ENCODE peak calls at places on chromosomes 5 and 9, in eight cellular contexts. One of them, this sample, is unnamed. For H3K27me3, the result is how much of the 10 kb centered on the place peaks cover.

GRCh38 chr9:133323991-133324703 is 11.8 kb downstream of the SURF6 start:
- DNase-seq in upper lobe of right lung: peak
- DNase-seq in hepatocyte: no peak
- DNase-seq in IMR-90: no peak
- DNase-seq in psoas muscle: no peak
- DNase-seq in brain microvascular endothelial cell: no peak
- DNase-seq in CD8-positive, alpha-beta T cell: no peak
- DNase-seq in body of pancreas: no peak
- DNase-seq in this sample: no peak

GRCh38 chr5:115801152-115801551 is 15.3 kb downstream of the CDO1 start:
- DNase-seq in upper lobe of right lung: no peak
- DNase-seq in hepatocyte: no peak
- DNase-seq in IMR-90: no peak
- DNase-seq in psoas muscle: no peak
- DNase-seq in brain microvascular endothelial cell: no peak
- DNase-seq in CD8-positive, alpha-beta T cell: no peak
- DNase-seq in body of pancreas: no peak
- DNase-seq in this sample: no peak

GRCh38 chr9:113219972-113220371 is 1.1 kb downstream of the FKBP15 start:
- DNase-seq in upper lobe of right lung: no peak
- DNase-seq in hepatocyte: no peak
- DNase-seq in IMR-90: peak
- DNase-seq in psoas muscle: no peak
- DNase-seq in brain microvascular endothelial cell: peak
- DNase-seq in CD8-positive, alpha-beta T cell: no peak
- DNase-seq in body of pancreas: no peak
- DNase-seq in this sample: no peak

GRCh38 chr5:9502435-9502834 is 43.4 kb downstream of the SEMA5A start:
- DNase-seq in upper lobe of right lung: no peak
- DNase-seq in hepatocyte: peak
- DNase-seq in IMR-90: peak
- DNase-seq in psoas muscle: no peak
- DNase-seq in brain microvascular endothelial cell: no peak
- DNase-seq in CD8-positive, alpha-beta T cell: no peak
- DNase-seq in body of pancreas: no peak
- DNase-seq in this sample: no peak

GRCh38 chr5:85931220-85931619 is 686.5 kb upstream of the COX7C start:
- DNase-seq in upper lobe of right lung: no peak
- DNase-seq in hepatocyte: no peak
- DNase-seq in IMR-90: no peak
- DNase-seq in psoas muscle: no peak
- DNase-seq in brain microvascular endothelial cell: no peak
- DNase-seq in CD8-positive, alpha-beta T cell: no peak
- DNase-seq in body of pancreas: no peak
- DNase-seq in this sample: no peak

GRCh38 chr9:134396258-134396742 is 70.0 kb downstream of the RXRA start:
- DNase-seq in upper lobe of right lung: no peak
- DNase-seq in hepatocyte: no peak
- DNase-seq in IMR-90: no peak
- DNase-seq in psoas muscle: no peak
- DNase-seq in brain microvascular endothelial cell: no peak
- DNase-seq in CD8-positive, alpha-beta T cell: no peak
- DNase-seq in body of pancreas: no peak
- DNase-seq in this sample: no peak

GRCh38 chr5:136332213-136332612 is 33.1 kb downstream of the TRPC7 start:
- DNase-seq in upper lobe of right lung: no peak
- DNase-seq in hepatocyte: no peak
- DNase-seq in IMR-90: no peak
- DNase-seq in psoas muscle: no peak
- DNase-seq in brain microvascular endothelial cell: no peak
- DNase-seq in CD8-positive, alpha-beta T cell: no peak
- DNase-seq in body of pancreas: no peak
- DNase-seq in this sample: no peak

GRCh38 chr9:33103381-33104110 is 27.1 kb upstream of the SMU1 start:
- DNase-seq in upper lobe of right lung: no peak
- DNase-seq in hepatocyte: no peak
- DNase-seq in IMR-90: no peak
- DNase-seq in psoas muscle: no peak
- DNase-seq in brain microvascular endothelial cell: no peak
- DNase-seq in CD8-positive, alpha-beta T cell: no peak
- DNase-seq in body of pancreas: no peak
- DNase-seq in this sample: peak

GRCh38 chr5:74950836-74951515 is 84.8 kb upstream of the FAM169A start:
- DNase-seq in upper lobe of right lung: no peak
- DNase-seq in hepatocyte: no peak
- DNase-seq in IMR-90: peak
- DNase-seq in psoas muscle: no peak
- DNase-seq in brain microvascular endothelial cell: peak
- DNase-seq in CD8-positive, alpha-beta T cell: no peak
- DNase-seq in body of pancreas: no peak
- DNase-seq in this sample: no peak

GRCh38 chr5:79560774-79561524 is 47.0 kb upstream of the HOMER1 start:
- DNase-seq in upper lobe of right lung: no peak
- DNase-seq in hepatocyte: no peak
- DNase-seq in IMR-90: peak
- DNase-seq in psoas muscle: no peak
- DNase-seq in brain microvascular endothelial cell: no peak
- DNase-seq in CD8-positive, alpha-beta T cell: no peak
- DNase-seq in body of pancreas: no peak
- DNase-seq in this sample: peak
- H3K27me3 ChIP-seq in upper lobe of right lung: under half
- H3K27me3 ChIP-seq in hepatocyte: under half
- H3K27me3 ChIP-seq in IMR-90: under half
- H3K27me3 ChIP-seq in psoas muscle: under half
- H3K27me3 ChIP-seq in brain microvascular endothelial cell: under half
- H3K27me3 ChIP-seq in CD8-positive, alpha-beta T cell: under half
- H3K27me3 ChIP-seq in body of pancreas: under half
- H3K27me3 ChIP-seq in this sample: under half

DNA sequence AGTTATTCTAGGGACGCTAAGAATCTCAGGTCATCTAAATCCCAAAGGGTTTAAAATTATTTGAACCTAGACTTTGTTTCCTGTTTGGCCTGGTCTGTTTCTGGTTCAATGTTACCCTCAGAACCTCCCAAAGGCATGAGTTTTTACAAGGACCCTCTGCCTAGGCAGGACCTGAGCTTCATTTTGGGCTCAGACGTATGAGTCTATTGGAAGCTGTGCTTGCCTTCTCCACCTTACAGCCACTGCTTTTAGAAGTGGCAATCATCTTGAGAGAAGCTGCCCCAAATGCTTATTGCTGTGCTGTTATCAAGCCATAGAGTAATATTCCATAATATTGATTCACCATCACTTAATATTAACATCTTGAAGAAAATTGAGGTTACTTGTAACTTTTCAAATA is 510.4 kb downstream of the TLE4 start:
- DNase-seq in upper lobe of right lung: no peak
- DNase-seq in hepatocyte: no peak
- DNase-seq in IMR-90: no peak
- DNase-seq in psoas muscle: no peak
- DNase-seq in brain microvascular endothelial cell: no peak
- DNase-seq in CD8-positive, alpha-beta T cell: no peak
- DNase-seq in body of pancreas: no peak
- DNase-seq in this sample: no peak
- TF ChIP-seq CTCF in upper lobe of right lung: no peak
- TF ChIP-seq CTCF in hepatocyte: no peak
- TF ChIP-seq CTCF in IMR-90: no peak
- TF ChIP-seq CTCF in psoas muscle: no peak
- TF ChIP-seq CTCF in brain microvascular endothelial cell: no peak
- TF ChIP-seq CTCF in CD8-positive, alpha-beta T cell: no peak
- TF ChIP-seq CTCF in body of pancreas: no peak
- TF ChIP-seq CTCF in this sample: no peak

GRCh38 chr9:31588756-31589155 is 795.7 kb upstream of the ACO1 start:
- DNase-seq in upper lobe of right lung: no peak
- DNase-seq in hepatocyte: no peak
- DNase-seq in IMR-90: no peak
- DNase-seq in psoas muscle: no peak
- DNase-seq in brain microvascular endothelial cell: no peak
- DNase-seq in CD8-positive, alpha-beta T cell: no peak
- DNase-seq in body of pancreas: no peak
- DNase-seq in this sample: no peak
- H3K27ac ChIP-seq in upper lobe of right lung: no peak
- H3K27ac ChIP-seq in hepatocyte: no peak
- H3K27ac ChIP-seq in IMR-90: no peak
- H3K27ac ChIP-seq in psoas muscle: no peak
- H3K27ac ChIP-seq in brain microvascular endothelial cell: no peak
- H3K27ac ChIP-seq in CD8-positive, alpha-beta T cell: no peak
- H3K27ac ChIP-seq in body of pancreas: no peak
- H3K27ac ChIP-seq in this sample: no peak

GRCh38 chr9:126683698-126684044 is 69.9 kb downstream of the LMX1B start:
- DNase-seq in upper lobe of right lung: no peak
- DNase-seq in hepatocyte: no peak
- DNase-seq in IMR-90: no peak
- DNase-seq in psoas muscle: no peak
- DNase-seq in brain microvascular endothelial cell: no peak
- DNase-seq in CD8-positive, alpha-beta T cell: no peak
- DNase-seq in body of pancreas: no peak
- DNase-seq in this sample: no peak

GRCh38 chr9:126682113-126682810 is 68.5 kb downstream of the LMX1B start:
- DNase-seq in upper lobe of right lung: no peak
- DNase-seq in hepatocyte: no peak
- DNase-seq in IMR-90: no peak
- DNase-seq in psoas muscle: no peak
- DNase-seq in brain microvascular endothelial cell: no peak
- DNase-seq in CD8-positive, alpha-beta T cell: no peak
- DNase-seq in body of pancreas: no peak
- DNase-seq in this sample: no peak

GRCh38 chr9:126682928-126683697 is 69.4 kb downstream of the LMX1B start:
- DNase-seq in upper lobe of right lung: no peak
- DNase-seq in hepatocyte: no peak
- DNase-seq in IMR-90: no peak
- DNase-seq in psoas muscle: no peak
- DNase-seq in brain microvascular endothelial cell: no peak
- DNase-seq in CD8-positive, alpha-beta T cell: no peak
- DNase-seq in body of pancreas: no peak
- DNase-seq in this sample: no peak

GRCh38 chr9:126678989-126679388 is 65.3 kb downstream of the LMX1B start:
- DNase-seq in upper lobe of right lung: no peak
- DNase-seq in hepatocyte: no peak
- DNase-seq in IMR-90: no peak
- DNase-seq in psoas muscle: no peak
- DNase-seq in brain microvascular endothelial cell: no peak
- DNase-seq in CD8-positive, alpha-beta T cell: no peak
- DNase-seq in body of pancreas: no peak
- DNase-seq in this sample: no peak

DNA sequence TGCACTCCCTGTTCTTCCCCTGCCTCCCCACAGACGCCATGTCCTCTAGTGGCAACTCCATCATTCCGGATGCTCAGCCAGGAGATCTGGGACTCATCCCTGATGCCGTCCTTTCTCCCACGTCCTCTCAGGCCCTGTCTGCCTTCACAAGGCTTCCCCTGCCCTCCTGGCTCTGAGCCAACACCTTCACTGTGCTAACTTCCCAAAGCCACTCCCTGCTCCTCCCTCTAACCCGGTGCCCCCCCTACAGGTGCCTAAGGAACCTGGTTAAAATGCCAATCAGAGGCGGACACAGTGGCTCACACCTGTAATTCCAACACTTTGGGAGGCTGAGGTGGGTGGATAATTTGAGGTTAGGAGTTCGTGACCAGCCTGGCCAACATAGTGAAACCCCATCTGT is 67.6 kb downstream of the LMX1B start:
- DNase-seq in upper lobe of right lung: no peak
- DNase-seq in hepatocyte: no peak
- DNase-seq in IMR-90: no peak
- DNase-seq in psoas muscle: no peak
- DNase-seq in brain microvascular endothelial cell: no peak
- DNase-seq in CD8-positive, alpha-beta T cell: no peak
- DNase-seq in body of pancreas: no peak
- DNase-seq in this sample: no peak
- H3K27me3 ChIP-seq in upper lobe of right lung: half or more
- H3K27me3 ChIP-seq in hepatocyte: half or more
- H3K27me3 ChIP-seq in IMR-90: half or more
- H3K27me3 ChIP-seq in psoas muscle: under half
- H3K27me3 ChIP-seq in brain microvascular endothelial cell: half or more
- H3K27me3 ChIP-seq in CD8-positive, alpha-beta T cell: under half
- H3K27me3 ChIP-seq in body of pancreas: under half
- H3K27me3 ChIP-seq in this sample: under half

GRCh38 chr9:129494113-129494789 is 126.7 kb downstream of the C9orf50 start:
- DNase-seq in upper lobe of right lung: no peak
- DNase-seq in hepatocyte: peak
- DNase-seq in IMR-90: no peak
- DNase-seq in psoas muscle: peak
- DNase-seq in brain microvascular endothelial cell: no peak
- DNase-seq in CD8-positive, alpha-beta T cell: no peak
- DNase-seq in body of pancreas: peak
- DNase-seq in this sample: peak
- TF ChIP-seq CTCF in upper lobe of right lung: no peak
- TF ChIP-seq CTCF in hepatocyte: no peak
- TF ChIP-seq CTCF in IMR-90: no peak
- TF ChIP-seq CTCF in psoas muscle: no peak
- TF ChIP-seq CTCF in brain microvascular endothelial cell: no peak
- TF ChIP-seq CTCF in CD8-positive, alpha-beta T cell: no peak
- TF ChIP-seq CTCF in body of pancreas: no peak
- TF ChIP-seq CTCF in this sample: no peak

GRCh38 chr9:68950188-68950587 is 63.7 kb downstream of the PRKACG start:
- DNase-seq in upper lobe of right lung: no peak
- DNase-seq in hepatocyte: no peak
- DNase-seq in IMR-90: no peak
- DNase-seq in psoas muscle: no peak
- DNase-seq in brain microvascular endothelial cell: no peak
- DNase-seq in CD8-positive, alpha-beta T cell: no peak
- DNase-seq in body of pancreas: no peak
- DNase-seq in this sample: no peak

GRCh38 chr9:68949271-68950000 is 64.5 kb downstream of the PRKACG start:
- DNase-seq in upper lobe of right lung: no peak
- DNase-seq in hepatocyte: no peak
- DNase-seq in IMR-90: no peak
- DNase-seq in psoas muscle: peak
- DNase-seq in brain microvascular endothelial cell: no peak
- DNase-seq in CD8-positive, alpha-beta T cell: peak
- DNase-seq in body of pancreas: peak
- DNase-seq in this sample: no peak

GRCh38 chr9:68947842-68948569 is 65.9 kb downstream of the PRKACG start:
- DNase-seq in upper lobe of right lung: no peak
- DNase-seq in hepatocyte: no peak
- DNase-seq in IMR-90: no peak
- DNase-seq in psoas muscle: no peak
- DNase-seq in brain microvascular endothelial cell: no peak
- DNase-seq in CD8-positive, alpha-beta T cell: no peak
- DNase-seq in body of pancreas: no peak
- DNase-seq in this sample: peak

GRCh38 chr9:68950689-68951088 is 63.2 kb downstream of the PRKACG start:
- DNase-seq in upper lobe of right lung: no peak
- DNase-seq in hepatocyte: no peak
- DNase-seq in IMR-90: no peak
- DNase-seq in psoas muscle: no peak
- DNase-seq in brain microvascular endothelial cell: no peak
- DNase-seq in CD8-positive, alpha-beta T cell: no peak
- DNase-seq in body of pancreas: no peak
- DNase-seq in this sample: no peak

GRCh38 chr9:68947015-68947414 is 66.9 kb downstream of the PRKACG start:
- DNase-seq in upper lobe of right lung: no peak
- DNase-seq in hepatocyte: no peak
- DNase-seq in IMR-90: no peak
- DNase-seq in psoas muscle: no peak
- DNase-seq in brain microvascular endothelial cell: no peak
- DNase-seq in CD8-positive, alpha-beta T cell: no peak
- DNase-seq in body of pancreas: no peak
- DNase-seq in this sample: no peak
- H3K27ac ChIP-seq in upper lobe of right lung: no peak
- H3K27ac ChIP-seq in hepatocyte: peak
- H3K27ac ChIP-seq in IMR-90: no peak
- H3K27ac ChIP-seq in psoas muscle: no peak
- H3K27ac ChIP-seq in brain microvascular endothelial cell: no peak
- H3K27ac ChIP-seq in CD8-positive, alpha-beta T cell: no peak
- H3K27ac ChIP-seq in body of pancreas: no peak
- H3K27ac ChIP-seq in this sample: no peak